ENCODE peak calls at places on chromosomes 13 and 19, in seven cellular contexts. L is fibroblast of lung; P is heart right ventricle; A is Panc1; Y is astrocyte; T is CD8-positive, alpha-beta memory T cell; Q is body of pancreas. J is an unnamed sample. For H3K4me1 and H3K36me3, the result is how much of the 10 kb centered on the place peaks cover.

GRCh38 chr13:113288880-113289279 is 8.2 kb upstream of the LAMP1 start:
- DNase-seq in L (no peak), P (no peak), A (no peak), Y (no peak), T (no peak), Q (no peak), J (no peak)

GRCh38 chr19:17289489-17289888 is 7.8 kb downstream of the ANKLE1 start:
- DNase-seq in L (peak), P (peak), A (no peak), Y (peak), T (no peak), Q (peak), J (peak)

GRCh38 chr19:50333235-50333736 is 4.1 kb upstream of the KCNC3 start:
- DNase-seq in L (peak), P (peak), A (peak), Y (peak), T (peak), Q (peak), J (peak)

GRCh38 chr13:102678339-102679122 is 16.3 kb downstream of the METTL21C start:
- DNase-seq in L (no peak), P (no peak), A (no peak), Y (no peak), T (no peak), Q (no peak), J (no peak)

GRCh38 chr13:46516624-46517318 is 36.2 kb upstream of the LRCH1 start:
- DNase-seq in L (no peak), P (no peak), A (no peak), Y (no peak), T (no peak), Q (no peak), J (no peak)

GRCh38 chr13:46679369-46680180 is 117.4 kb downstream of the ESD start:
- DNase-seq in L (peak), P (no peak), A (no peak), Y (no peak), T (peak), Q (no peak), J (no peak)

GRCh38 chr19:41753159-41753558 is 2.2 kb upstream of the CEACAM6 start:
- DNase-seq in L (peak), P (peak), A (no peak), Y (no peak), T (peak), Q (peak), J (no peak)

GRCh38 chr19:17312481-17313113 is 3.2 kb downstream of the DDA1 start:
- DNase-seq in L (no peak), P (no peak), A (no peak), Y (no peak), T (no peak), Q (no peak), J (no peak)

GRCh38 chr13:65679240-65679639 is 1550.9 kb downstream of the PCDH9 start:
- DNase-seq in L (peak), P (no peak), A (no peak), Y (peak), T (no peak), Q (no peak), J (no peak)

GRCh38 chr13:30322428-30322827 is 15.1 kb upstream of the KATNAL1 start:
- DNase-seq in L (no peak), P (no peak), A (no peak), Y (no peak), T (no peak), Q (no peak), J (no peak)

GRCh38 chr19:21328402-21328801 is 808 bp downstream of the ZNF708 start:
- DNase-seq in L (no peak), P (no peak), A (no peak), Y (no peak), T (no peak), Q (no peak), J (no peak)

GRCh38 chr13:112980441-112980840 is 11.4 kb downstream of the MCF2L start:
- DNase-seq in L (no peak), P (no peak), A (no peak), Y (no peak), T (no peak), Q (no peak), J (no peak)

GRCh38 chr13:30738946-30739528 is 3.7 kb downstream of the ALOX5AP start:
- DNase-seq in L (no peak), P (no peak), A (no peak), Y (no peak), T (no peak), Q (no peak), J (no peak)

GRCh38 chr13:48682452-48682851 is 28.7 kb downstream of the CYSLTR2 start:
- DNase-seq in L (no peak), P (no peak), A (no peak), Y (no peak), T (no peak), Q (no peak), J (no peak)

GRCh38 chr19:10870955-10871603 is at the start of gene CARM1:
- DNase-seq in L (peak), P (peak), A (no peak), Y (peak), T (peak), Q (peak), J (peak)

GRCh38 chr13:101965096-101965495 is 436.8 kb downstream of the FGF14 start:
- DNase-seq in L (no peak), P (no peak), A (no peak), Y (no peak), T (no peak), Q (no peak), J (no peak)

GRCh38 chr13:80006940-80007339 is 334.0 kb downstream of the SPRY2 start:
- DNase-seq in L (no peak), P (no peak), A (no peak), Y (no peak), T (no peak), Q (no peak), J (no peak)

GRCh38 chr19:17041994-17042393 is 15.4 kb upstream of the CPAMD8 start:
- DNase-seq in L (peak), P (peak), A (no peak), Y (no peak), T (no peak), Q (no peak), J (peak)

GRCh38 chr19:43438291-43439162 is 23.8 kb downstream of the TEX101 start:
- DNase-seq in L (peak), P (peak), A (no peak), Y (peak), T (no peak), Q (peak), J (peak)

GRCh38 chr19:2494447-2495129 is 18.7 kb downstream of the GADD45B start:
- DNase-seq in L (peak), P (peak), A (no peak), Y (peak), T (peak), Q (peak), J (peak)

GRCh38 chr13:49690133-49690989 is 925 bp downstream of the EBPL start:
- DNase-seq in L (peak), P (no peak), A (no peak), Y (peak), T (no peak), Q (peak), J (no peak)

GRCh38 chr13:95300625-95301134 is 571 bp downstream of the ABCC4 start:
- DNase-seq in L (peak), P (peak), A (no peak), Y (peak), T (peak), Q (peak), J (peak)

GRCh38 chr19:49997709-49998108 is 27.5 kb downstream of the VRK3 start:
- DNase-seq in L (peak), P (no peak), A (no peak), Y (no peak), T (no peak), Q (no peak), J (no peak)

GRCh38 chr19:1040476-1041271 is 767 bp downstream of the ABCA7 start:
- DNase-seq in L (peak), P (peak), A (peak), Y (peak), T (peak), Q (peak), J (peak)

GRCh38 chr19:1041272-1041834 is 1.4 kb downstream of the ABCA7 start:
- DNase-seq in L (no peak), P (no peak), A (no peak), Y (no peak), T (no peak), Q (no peak), J (no peak)

GRCh38 chr19:1045247-1045603 is 5.3 kb downstream of the ABCA7 start:
- DNase-seq in L (no peak), P (no peak), A (no peak), Y (no peak), T (peak), Q (no peak), J (no peak)

GRCh38 chr19:1041835-1042685 is 2.2 kb downstream of the ABCA7 start:
- DNase-seq in L (no peak), P (no peak), A (peak), Y (no peak), T (no peak), Q (peak), J (no peak)

DNA sequence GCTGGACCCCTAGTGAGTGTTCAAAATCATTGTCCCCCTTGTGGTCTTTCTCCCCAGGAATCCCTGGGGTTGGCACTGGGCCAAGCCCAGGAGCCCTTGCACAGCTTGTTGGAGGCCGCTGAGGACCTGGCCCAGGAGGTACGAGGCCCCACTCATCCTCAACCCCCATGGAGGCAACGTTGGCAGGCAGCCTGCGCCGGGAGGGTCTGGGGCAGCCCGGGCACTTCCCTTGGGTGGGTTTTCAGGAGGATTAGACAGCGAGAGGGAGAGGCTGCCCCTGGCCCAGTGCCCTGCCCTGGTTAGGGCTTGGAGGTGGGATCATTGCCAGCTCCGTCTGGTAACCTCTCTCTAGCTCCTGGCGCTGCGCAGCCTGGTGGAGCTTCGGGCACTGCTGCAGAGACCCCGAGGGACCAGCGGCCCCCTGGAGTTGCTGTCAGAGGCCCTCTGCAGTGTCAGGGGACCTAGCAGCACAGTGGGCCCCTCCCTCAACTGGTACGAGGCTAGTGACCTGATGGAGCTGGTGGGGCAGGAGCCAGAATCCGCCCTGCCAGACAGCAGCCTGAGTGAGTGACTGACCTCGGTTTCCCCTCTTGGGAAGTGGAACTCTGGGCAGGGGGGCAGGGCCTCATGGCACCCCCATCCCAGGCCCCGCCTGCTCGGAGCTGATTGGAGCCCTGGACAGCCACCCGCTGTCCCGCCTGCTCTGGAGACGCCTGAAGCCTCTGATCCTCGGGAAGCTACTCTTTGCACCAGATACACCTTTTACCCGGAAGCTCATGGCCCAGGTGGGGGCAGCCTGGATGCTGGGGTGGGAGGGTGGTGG is 3.0 kb downstream of the ABCA7 start:
- DNase-seq in L (peak), P (no peak), A (no peak), Y (no peak), T (no peak), Q (no peak), J (no peak)
- H3K4me1 ChIP-seq in L (under half), P (under half), A (under half), Y (under half), T (under half), Q (under half), J (under half)

DNA sequence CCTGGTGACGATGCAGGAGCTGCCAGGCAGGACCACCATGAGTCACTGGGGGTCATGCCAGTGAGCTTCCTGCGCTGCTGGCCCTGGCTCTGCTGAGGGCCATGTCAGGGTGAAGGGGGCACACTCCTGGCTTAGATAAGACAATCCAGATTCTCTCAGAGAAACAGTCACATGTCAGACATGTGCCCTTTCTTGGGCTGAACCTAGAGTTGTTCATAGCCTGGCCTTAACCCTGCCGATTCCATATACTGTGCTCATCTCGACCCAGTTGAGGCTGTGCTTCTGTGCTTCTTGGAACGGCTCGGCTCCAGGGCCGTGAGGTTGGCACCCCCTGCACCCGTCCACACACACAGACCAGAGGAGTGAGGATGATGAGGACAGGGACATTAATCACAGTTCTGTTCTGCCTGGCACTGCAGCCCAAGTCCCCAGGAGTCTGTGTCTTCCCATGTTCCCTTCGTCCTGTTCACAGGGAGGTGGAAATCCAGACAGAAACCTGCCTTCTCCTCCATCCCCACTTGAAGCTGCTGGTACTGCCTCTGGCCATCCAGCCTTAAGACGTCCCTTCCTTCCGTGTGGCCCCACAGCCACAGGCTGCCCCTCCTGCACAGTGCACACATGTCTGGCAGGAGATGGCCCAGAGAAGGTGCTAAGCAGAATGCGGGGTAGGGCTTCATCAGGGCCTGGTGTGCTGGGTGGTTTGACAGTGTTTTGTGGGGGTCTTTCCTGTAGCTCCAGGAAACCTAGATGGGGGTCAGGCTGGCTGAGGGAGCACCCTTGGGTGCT is 50.0 kb downstream of the LYL1 start:
- DNase-seq in L (no peak), P (no peak), A (no peak), Y (no peak), T (no peak), Q (no peak), J (no peak)
- H3K27ac ChIP-seq in L (peak), P (peak), A (peak), Y (peak), T (no peak), Q (peak), J (peak)

GRCh38 chr19:32606289-32606688 is 25.3 kb downstream of the PDCD5 start:
- DNase-seq in L (no peak), P (no peak), A (no peak), Y (no peak), T (no peak), Q (no peak), J (no peak)
- H3K36me3 ChIP-seq in L (under half), P (half or more), A (under half), Y (under half), T (under half), Q (under half), J (under half)

GRCh38 chr13:110551284-110551683 is 10.2 kb downstream of the RAB20 start:
- DNase-seq in L (no peak), P (no peak), A (no peak), Y (no peak), T (no peak), Q (no peak), J (no peak)
- H3K4me1 ChIP-seq in L (under half), P (under half), A (under half), Y (under half), T (under half), Q (half or more), J (under half)

GRCh38 chr13:34555988-34556387 is 386.1 kb upstream of the NBEA start:
- DNase-seq in L (no peak), P (no peak), A (no peak), Y (peak), T (no peak), Q (no peak), J (no peak)
- H3K27ac ChIP-seq in L (no peak), P (no peak), A (no peak), Y (no peak), T (no peak), Q (no peak), J (no peak)

GRCh38 chr19:39481229-39481545 is 549 bp downstream of the TIMM50 start:
- DNase-seq in L (no peak), P (no peak), A (no peak), Y (no peak), T (no peak), Q (no peak), J (no peak)

GRCh38 chr19:39480337-39481228 is at the start of gene TIMM50:
- DNase-seq in L (peak), P (peak), A (peak), Y (peak), T (peak), Q (peak), J (peak)

GRCh38 chr19:39481676-39482075 is 1.0 kb downstream of the TIMM50 start:
- DNase-seq in L (no peak), P (no peak), A (no peak), Y (no peak), T (no peak), Q (no peak), J (no peak)

GRCh38 chr19:39483141-39483540 is 2.5 kb downstream of the TIMM50 start:
- DNase-seq in L (no peak), P (no peak), A (no peak), Y (no peak), T (no peak), Q (no peak), J (no peak)

GRCh38 chr19:39479916-39480315 is 722 bp upstream of the TIMM50 start:
- DNase-seq in L (no peak), P (no peak), A (no peak), Y (no peak), T (no peak), Q (no peak), J (no peak)
- H3K36me3 ChIP-seq in L (under half), P (under half), A (under half), Y (under half), T (under half), Q (under half), J (under half)

DNA sequence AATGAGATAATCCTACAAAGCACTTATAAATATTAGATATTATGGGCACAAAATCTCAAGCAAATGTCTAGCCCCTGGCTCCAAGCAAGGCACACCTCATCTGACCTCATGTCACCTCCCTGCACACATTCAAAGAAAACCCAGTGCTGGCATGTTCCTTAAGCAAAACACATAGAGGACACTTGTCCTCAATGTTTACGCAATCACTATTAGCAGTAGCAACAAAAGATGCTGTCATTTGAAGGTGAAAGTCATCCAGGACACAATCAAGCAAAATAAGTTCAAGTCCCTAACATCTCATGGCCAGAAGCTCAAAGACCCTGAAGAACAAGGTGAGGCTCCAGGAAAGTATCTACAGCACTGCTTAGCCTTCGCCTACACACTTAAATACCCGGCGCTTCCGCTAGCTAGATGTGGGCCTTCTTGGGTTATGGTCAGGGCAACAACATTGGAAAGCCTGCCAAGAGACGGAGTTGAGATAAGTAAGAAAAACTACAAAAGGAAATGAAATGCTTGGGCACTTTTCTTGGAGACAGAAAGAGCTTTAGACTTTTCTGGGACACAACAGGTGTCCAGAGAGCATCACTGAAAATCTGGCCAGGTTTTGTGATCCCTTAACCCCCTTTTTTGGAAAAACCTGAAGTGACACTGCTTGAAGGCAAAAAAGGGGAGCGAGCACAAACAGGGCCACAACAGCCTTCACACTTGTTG is 85.7 kb downstream of the FOXO1 start:
- DNase-seq in L (no peak), P (no peak), A (no peak), Y (no peak), T (no peak), Q (peak), J (no peak)
- H3K4me1 ChIP-seq in L (under half), P (half or more), A (under half), Y (under half), T (half or more), Q (half or more), J (under half)

GRCh38 chr13:98253526-98253925 is 76.5 kb upstream of the RNF113B start:
- DNase-seq in L (peak), P (no peak), A (no peak), Y (no peak), T (no peak), Q (no peak), J (no peak)
- H3K27ac ChIP-seq in L (peak), P (no peak), A (no peak), Y (peak), T (no peak), Q (no peak), J (no peak)

GRCh38 chr19:326851-327250 is 17.7 kb downstream of the MIER2 start:
- DNase-seq in L (no peak), P (no peak), A (no peak), Y (no peak), T (no peak), Q (no peak), J (peak)
- H3K36me3 ChIP-seq in L (under half), P (half or more), A (under half), Y (under half), T (under half), Q (under half), J (half or more)

DNA sequence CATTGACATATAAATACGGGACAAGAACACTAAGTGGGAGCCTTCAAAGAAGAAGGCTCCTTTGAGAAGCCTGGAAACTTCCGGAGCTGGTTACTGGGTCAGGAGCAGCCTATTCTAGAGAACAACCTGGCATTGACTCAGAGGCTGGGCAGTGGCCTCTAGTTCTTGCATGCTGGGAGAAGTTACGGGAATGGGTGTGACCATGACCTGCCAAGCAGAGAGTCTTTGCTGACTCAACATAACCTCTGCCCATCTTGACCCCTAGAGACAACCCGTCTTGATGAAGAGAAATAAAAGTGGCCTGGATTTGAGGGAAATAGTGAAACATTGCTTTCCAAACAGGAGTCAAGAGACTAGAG is 21.0 kb downstream of the STARD13 start:
- DNase-seq in L (no peak), P (no peak), A (no peak), Y (no peak), T (no peak), Q (no peak), J (no peak)
- H3K4me1 ChIP-seq in L (under half), P (half or more), A (under half), Y (under half), T (under half), Q (half or more), J (half or more)

J was measured in heart left ventricle.